ENCODE peak calls at places on chromosomes 7 and 10, in nine cellular contexts. W, X, K, N, F, D, P, B and H are unnamed samples.

GRCh38 chr7:108417926-108418325 is 38.3 kb downstream of the NRCAM start:
- DNase-seq in W (peak; percentile 71), X (no peak), K (no peak), N (no peak), F (no peak), D (no peak), P (peak; percentile 46), B (no peak), H (no peak)

GRCh38 chr10:78972947-78973900 is 95.5 kb upstream of the ZMIZ1 start:
- DNase-seq in W (peak; percentile 92), X (peak; percentile 79), K (peak; percentile 87), N (peak; percentile 87), F (peak; percentile 79), D (peak; percentile 81), P (peak; percentile 93), B (peak; percentile 53), H (peak; percentile 93)

GRCh38 chr7:142611566-142612250 is 137.6 kb upstream of the PRSS1 start:
- DNase-seq in W (no peak), X (no peak), K (no peak), N (no peak), F (no peak), D (no peak), P (no peak), B (no peak), H (no peak)

GRCh38 chr10:80471715-80472233 is 17.7 kb downstream of the TSPAN14 start:
- DNase-seq in W (no peak), X (no peak), K (no peak), N (no peak), F (no peak), D (no peak), P (no peak), B (no peak), H (no peak)

GRCh38 chr10:24435374-24435773 is 226.4 kb downstream of the KIAA1217 start:
- DNase-seq in W (peak; percentile 82), X (no peak), K (no peak), N (no peak), F (no peak), D (no peak), P (no peak), B (no peak), H (no peak)

GRCh38 chr10:78599122-78599853 is 469.5 kb upstream of the ZMIZ1 start:
- DNase-seq in W (no peak), X (no peak), K (no peak), N (peak; percentile 0), F (no peak), D (no peak), P (no peak), B (no peak), H (peak; percentile 44)

GRCh38 chr10:93512565-93512964 is 16.2 kb downstream of the CEP55 start:
- DNase-seq in W (peak; percentile 54), X (no peak), K (no peak), N (no peak), F (no peak), D (no peak), P (no peak), B (no peak), H (no peak)

GRCh38 chr7:26499316-26499897 is 207.7 kb downstream of the SNX10 start:
- DNase-seq in W (no peak), X (no peak), K (no peak), N (no peak), F (peak; percentile 33), D (no peak), P (no peak), B (no peak), H (no peak)

GRCh38 chr7:24716480-24717246 is 40.6 kb downstream of the GSDME start:
- DNase-seq in W (no peak), X (no peak), K (no peak), N (no peak), F (no peak), D (no peak), P (no peak), B (no peak), H (peak; percentile 87)

GRCh38 chr7:118621810-118622209 is 397.3 kb downstream of the ANKRD7 start:
- DNase-seq in W (no peak), X (no peak), K (no peak), N (no peak), F (no peak), D (no peak), P (no peak), B (no peak), H (no peak)

GRCh38 chr7:101615446-101615845 is 13.7 kb downstream of the MYL10 start:
- DNase-seq in W (no peak), X (peak; percentile 3), K (no peak), N (no peak), F (no peak), D (no peak), P (no peak), B (no peak), H (no peak)

GRCh38 chr7:55058314-55058713 is 39.5 kb downstream of the EGFR start:
- DNase-seq in W (no peak), X (no peak), K (no peak), N (no peak), F (no peak), D (no peak), P (no peak), B (no peak), H (no peak)

GRCh38 chr7:107715531-107715930 is 28.4 kb upstream of the CBLL1 start:
- DNase-seq in W (peak; percentile 50), X (no peak), K (no peak), N (no peak), F (no peak), D (no peak), P (no peak), B (no peak), H (no peak)

GRCh38 chr10:20181408-20181807 is 365.2 kb downstream of the PLXDC2 start:
- DNase-seq in W (no peak), X (no peak), K (no peak), N (no peak), F (no peak), D (no peak), P (no peak), B (no peak), H (no peak)

GRCh38 chr7:365593-365992 is 75.6 kb downstream of the FOXL3 start:
- DNase-seq in W (no peak), X (peak; percentile 22), K (peak; percentile 31), N (no peak), F (no peak), D (no peak), P (no peak), B (no peak), H (no peak)

GRCh38 chr10:86961481-86962091 is 3.2 kb downstream of the SNCG start:
- DNase-seq in W (no peak), X (peak; percentile 22), K (peak; percentile 38), N (no peak), F (no peak), D (no peak), P (no peak), B (no peak), H (no peak)

GRCh38 chr10:71744897-71745658 is 25.5 kb upstream of the C10orf105 start:
- DNase-seq in W (no peak), X (peak; percentile 34), K (no peak), N (no peak), F (no peak), D (no peak), P (no peak), B (no peak), H (no peak)

GRCh38 chr7:92735707-92736106 is 100.7 kb downstream of the CDK6 start:
- DNase-seq in W (peak; percentile 81), X (no peak), K (no peak), N (no peak), F (no peak), D (no peak), P (no peak), B (no peak), H (no peak)

GRCh38 chr10:126704637-126705036 is 34.1 kb upstream of the C10orf90 start:
- DNase-seq in W (no peak), X (no peak), K (no peak), N (no peak), F (no peak), D (no peak), P (no peak), B (no peak), H (peak; percentile 52)

GRCh38 chr7:45702751-45703150 is 128.6 kb downstream of the ADCY1 start:
- DNase-seq in W (no peak), X (no peak), K (no peak), N (peak; percentile 19), F (no peak), D (no peak), P (no peak), B (no peak), H (peak; percentile 77)

GRCh38 chr10:31751401-31752080 is 177.1 kb downstream of the ARHGAP12 start:
- DNase-seq in W (no peak), X (no peak), K (no peak), N (no peak), F (no peak), D (no peak), P (no peak), B (no peak), H (no peak)

GRCh38 chr7:158107806-158108205 is 479.8 kb downstream of the PTPRN2 start:
- DNase-seq in W (no peak), X (no peak), K (no peak), N (no peak), F (no peak), D (no peak), P (no peak), B (no peak), H (no peak)
- H3K9me3 ChIP-seq in W (peaks cover 28% of the 10 kb centered on the region), X (no peaks in the 10 kb centered on the region), K (no peaks in the 10 kb centered on the region), N (no peaks in the 10 kb centered on the region), F (no peaks in the 10 kb centered on the region), D (no peaks in the 10 kb centered on the region), P (peaks cover 11% of the 10 kb centered on the region), B (no peaks in the 10 kb centered on the region), H (no peaks in the 10 kb centered on the region)

GRCh38 chr7:67817481-67817880 is 820.8 kb downstream of the TYW1 start:
- DNase-seq in W (no peak), X (no peak), K (no peak), N (no peak), F (no peak), D (no peak), P (no peak), B (no peak), H (no peak)

GRCh38 chr7:67809586-67809985 is 813.0 kb downstream of the TYW1 start:
- DNase-seq in W (no peak), X (no peak), K (no peak), N (no peak), F (no peak), D (no peak), P (no peak), B (no peak), H (no peak)

GRCh38 chr7:67813621-67814292 is 817.1 kb downstream of the TYW1 start:
- DNase-seq in W (no peak), X (no peak), K (no peak), N (no peak), F (no peak), D (no peak), P (no peak), B (no peak), H (no peak)
- H3K9me3 ChIP-seq in W (peaks cover 3% of the 10 kb centered on the region), X (peaks cover 52% of the 10 kb centered on the region), K (no peaks in the 10 kb centered on the region), N (no peaks in the 10 kb centered on the region), F (no peaks in the 10 kb centered on the region), D (no peaks in the 10 kb centered on the region), P (no peaks in the 10 kb centered on the region), B (no peaks in the 10 kb centered on the region), H (no peaks in the 10 kb centered on the region)

GRCh38 chr10:133600657-133601056 is 25.9 kb downstream of the FRG2B start:
- DNase-seq in W (no peak), X (no peak), K (no peak), N (no peak), F (no peak), D (no peak), P (no peak), B (no peak), H (no peak)
- H3K9me3 ChIP-seq in W (peaks cover 3% of the 10 kb centered on the region), X (no peaks in the 10 kb centered on the region), K (no peaks in the 10 kb centered on the region), N (peaks cover 71% of the 10 kb centered on the region), F (no peaks in the 10 kb centered on the region), D (no peaks in the 10 kb centered on the region), P (no peaks in the 10 kb centered on the region), B (no peaks in the 10 kb centered on the region), H (no peaks in the 10 kb centered on the region)

GRCh38 chr7:64608116-64608910 is 45.4 kb upstream of the ZNF680 start:
- DNase-seq in W (no peak), X (no peak), K (no peak), N (no peak), F (no peak), D (no peak), P (no peak), B (no peak), H (peak; percentile 91)
- H3K9me3 ChIP-seq in W (peaks cover 3% of the 10 kb centered on the region), X (peaks cover 7% of the 10 kb centered on the region), K (no peaks in the 10 kb centered on the region), N (peaks cover 100% of the 10 kb centered on the region), F (no peaks in the 10 kb centered on the region), D (no peaks in the 10 kb centered on the region), P (peaks cover 10% of the 10 kb centered on the region), B (no peaks in the 10 kb centered on the region), H (no peaks in the 10 kb centered on the region)